ENCODE peak calls at places on chromosomes 4 and X, in seven cellular contexts. One of them, this sample, is unnamed.

GRCh38 chr4:137927972-137928371 is 314.2 kb downstream of the SLC7A11 start:
- DNase-seq in AG10803: no peak
- DNase-seq in A549: no peak
- DNase-seq in GM23338: no peak
- DNase-seq in cardiac muscle cell: no peak
- DNase-seq in GM20000: no peak
- DNase-seq in Calu3: no peak
- DNase-seq in this sample: no peak

GRCh38 chrX:70141373-70141772 is 8.1 kb downstream of the IGBP1 start:
- DNase-seq in AG10803: no peak
- DNase-seq in A549: no peak
- DNase-seq in GM23338: no peak
- DNase-seq in cardiac muscle cell: no peak
- DNase-seq in GM20000: no peak
- DNase-seq in Calu3: no peak
- DNase-seq in this sample: no peak

GRCh38 chrX:140766024-140766611 is 56.6 kb downstream of the LINC00632 start:
- DNase-seq in AG10803: peak; percentile 52
- DNase-seq in A549: peak; percentile 68
- DNase-seq in GM23338: peak; percentile 60
- DNase-seq in cardiac muscle cell: peak; percentile 62
- DNase-seq in GM20000: peak; percentile 25
- DNase-seq in Calu3: peak; percentile 26
- DNase-seq in this sample: no peak

GRCh38 chrX:70033348-70033747 is 16.4 kb downstream of the AWAT2 start:
- DNase-seq in AG10803: peak; percentile 16
- DNase-seq in A549: peak; percentile 40
- DNase-seq in GM23338: peak; percentile 76
- DNase-seq in cardiac muscle cell: peak; percentile 41
- DNase-seq in GM20000: peak; percentile 26
- DNase-seq in Calu3: peak; percentile 60
- DNase-seq in this sample: no peak

GRCh38 chr4:128355301-128355700 is 67.7 kb upstream of the PGRMC2 start:
- DNase-seq in AG10803: peak; percentile 58
- DNase-seq in A549: peak; percentile 88
- DNase-seq in GM23338: no peak
- DNase-seq in cardiac muscle cell: no peak
- DNase-seq in GM20000: no peak
- DNase-seq in Calu3: peak; percentile 15
- DNase-seq in this sample: no peak

GRCh38 chr4:176534566-176534965 is 214.8 kb downstream of the SPCS3 start:
- DNase-seq in AG10803: peak; percentile 87
- DNase-seq in A549: peak; percentile 6
- DNase-seq in GM23338: no peak
- DNase-seq in cardiac muscle cell: no peak
- DNase-seq in GM20000: no peak
- DNase-seq in Calu3: peak; percentile 40
- DNase-seq in this sample: no peak

GRCh38 chrX:42739771-42740170 is 38.2 kb downstream of the PPP1R2C start:
- DNase-seq in AG10803: no peak
- DNase-seq in A549: no peak
- DNase-seq in GM23338: no peak
- DNase-seq in cardiac muscle cell: no peak
- DNase-seq in GM20000: no peak
- DNase-seq in Calu3: no peak
- DNase-seq in this sample: no peak

GRCh38 chrX:49919617-49920016 is 2.8 kb upstream of the CLCN5 start:
- DNase-seq in AG10803: peak; percentile 60
- DNase-seq in A549: peak; percentile 14
- DNase-seq in GM23338: peak; percentile 56
- DNase-seq in cardiac muscle cell: peak; percentile 34
- DNase-seq in GM20000: peak; percentile 18
- DNase-seq in Calu3: peak; percentile 29
- DNase-seq in this sample: no peak

GRCh38 chr4:172982151-172982590 is 186.4 kb upstream of the GALNT7 start:
- DNase-seq in AG10803: peak; percentile 35
- DNase-seq in A549: peak; percentile 90
- DNase-seq in GM23338: no peak
- DNase-seq in cardiac muscle cell: no peak
- DNase-seq in GM20000: peak; percentile 8
- DNase-seq in Calu3: no peak
- DNase-seq in this sample: no peak

DNA sequence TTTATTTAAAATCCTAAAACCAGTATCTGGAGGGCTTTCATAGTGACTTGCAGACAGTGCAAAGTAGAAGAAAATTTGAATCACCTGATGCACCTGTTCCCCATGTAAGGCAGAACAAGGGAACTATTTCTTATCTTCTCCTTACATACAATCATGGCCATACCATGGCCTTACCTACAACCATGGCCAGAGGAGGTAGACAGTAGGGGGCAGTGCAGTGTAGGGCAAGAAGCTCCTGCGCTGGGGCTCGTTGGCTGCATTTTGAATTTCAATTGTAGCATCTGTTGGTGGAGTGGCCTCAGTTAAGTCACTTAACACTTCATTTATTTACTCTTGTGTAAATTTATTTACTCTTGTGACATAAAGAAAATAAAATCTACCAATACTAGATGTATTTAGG is 33.0 kb downstream of the GALNTL6 start:
- DNase-seq in AG10803: peak; percentile 60
- DNase-seq in A549: peak; percentile 54
- DNase-seq in GM23338: peak; percentile 87
- DNase-seq in cardiac muscle cell: peak; percentile 74
- DNase-seq in GM20000: peak; percentile 34
- DNase-seq in Calu3: peak; percentile 69
- DNase-seq in this sample: no peak
- TF ChIP-seq CTCF in AG10803: peak; percentile 88
- TF ChIP-seq CTCF in A549: peak; percentile 49
- TF ChIP-seq CTCF in GM23338: peak; percentile 95
- TF ChIP-seq CTCF in cardiac muscle cell: peak; percentile 28
- TF ChIP-seq CTCF in GM20000: peak; percentile 71
- TF ChIP-seq CTCF in Calu3: peak; percentile 56
- TF ChIP-seq CTCF in this sample: peak; percentile 58

DNA sequence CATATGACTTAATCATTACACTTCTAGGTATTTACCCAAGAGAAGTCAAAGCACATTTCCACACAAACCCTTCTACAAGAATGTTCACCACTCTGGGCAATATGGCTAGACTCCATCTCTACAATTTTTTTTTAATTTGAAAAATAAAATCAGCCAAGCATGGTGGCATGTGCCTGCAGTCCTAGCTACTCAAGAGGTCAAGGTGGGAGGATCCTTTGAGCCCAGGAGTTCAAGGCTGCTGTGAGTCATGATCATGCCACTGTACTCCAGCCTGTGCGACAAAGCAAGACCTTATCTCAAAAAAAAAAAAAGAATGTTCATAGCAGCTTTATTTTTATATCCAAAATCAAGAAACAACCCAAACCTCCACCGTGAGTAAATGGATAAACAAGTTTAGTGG is 70.3 kb upstream of the MBNL3 start:
- DNase-seq in AG10803: no peak
- DNase-seq in A549: no peak
- DNase-seq in GM23338: no peak
- DNase-seq in cardiac muscle cell: no peak
- DNase-seq in GM20000: no peak
- DNase-seq in Calu3: no peak
- DNase-seq in this sample: no peak
- TF ChIP-seq CTCF in AG10803: no peak
- TF ChIP-seq CTCF in A549: no peak
- TF ChIP-seq CTCF in GM23338: no peak
- TF ChIP-seq CTCF in cardiac muscle cell: no peak
- TF ChIP-seq CTCF in GM20000: no peak
- TF ChIP-seq CTCF in Calu3: no peak
- TF ChIP-seq CTCF in this sample: no peak

DNA sequence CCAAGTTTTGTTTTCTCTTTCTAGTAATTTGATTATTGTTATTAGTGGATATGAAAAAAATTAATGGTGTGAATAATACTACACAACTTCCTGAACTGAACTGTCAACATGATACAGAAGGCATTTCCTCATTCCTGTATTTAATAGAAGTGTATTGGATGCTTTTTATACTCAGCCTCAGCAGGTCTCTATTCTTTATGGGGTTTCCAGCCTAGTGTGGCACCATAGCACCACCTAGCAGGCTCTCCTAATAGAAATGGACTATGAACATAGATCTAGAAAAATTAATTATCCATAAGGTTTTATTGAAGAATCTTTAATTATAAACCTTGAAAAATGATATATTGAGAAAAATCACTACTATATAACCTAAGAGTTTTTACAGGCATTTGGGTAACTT is 52.4 kb downstream of the GLRB start:
- DNase-seq in AG10803: peak; percentile 54
- DNase-seq in A549: peak; percentile 15
- DNase-seq in GM23338: peak; percentile 4
- DNase-seq in cardiac muscle cell: peak; percentile 15
- DNase-seq in GM20000: no peak
- DNase-seq in Calu3: peak; percentile 31
- DNase-seq in this sample: no peak
- TF ChIP-seq CTCF in AG10803: peak; percentile 67
- TF ChIP-seq CTCF in A549: peak; percentile 60
- TF ChIP-seq CTCF in GM23338: peak; percentile 47
- TF ChIP-seq CTCF in cardiac muscle cell: peak; percentile 64
- TF ChIP-seq CTCF in GM20000: no peak
- TF ChIP-seq CTCF in Calu3: no peak
- TF ChIP-seq CTCF in this sample: peak; percentile 79

GRCh38 chrX:151510203-151510602 is 53.3 kb upstream of the PASD1 start:
- DNase-seq in AG10803: no peak
- DNase-seq in A549: no peak
- DNase-seq in GM23338: no peak
- DNase-seq in cardiac muscle cell: peak; percentile 4
- DNase-seq in GM20000: no peak
- DNase-seq in Calu3: no peak
- DNase-seq in this sample: no peak

GRCh38 chrX:151505796-151506195 is 57.7 kb upstream of the PASD1 start:
- DNase-seq in AG10803: peak; percentile 12
- DNase-seq in A549: peak; percentile 24
- DNase-seq in GM23338: peak; percentile 62
- DNase-seq in cardiac muscle cell: peak; percentile 44
- DNase-seq in GM20000: peak; percentile 4
- DNase-seq in Calu3: peak; percentile 14
- DNase-seq in this sample: no peak
- TF ChIP-seq CTCF in AG10803: peak; percentile 46
- TF ChIP-seq CTCF in A549: peak; percentile 37
- TF ChIP-seq CTCF in GM23338: peak; percentile 66
- TF ChIP-seq CTCF in cardiac muscle cell: peak; percentile 3
- TF ChIP-seq CTCF in GM20000: peak; percentile 33
- TF ChIP-seq CTCF in Calu3: no peak
- TF ChIP-seq CTCF in this sample: no peak

GRCh38 chrX:36963069-36963808 is 44.9 kb upstream of the FAM47C start:
- DNase-seq in AG10803: no peak
- DNase-seq in A549: no peak
- DNase-seq in GM23338: peak; percentile 36
- DNase-seq in cardiac muscle cell: no peak
- DNase-seq in GM20000: no peak
- DNase-seq in Calu3: peak; percentile 23
- DNase-seq in this sample: no peak
- TF ChIP-seq CTCF in AG10803: no peak
- TF ChIP-seq CTCF in A549: no peak
- TF ChIP-seq CTCF in GM23338: no peak
- TF ChIP-seq CTCF in cardiac muscle cell: no peak
- TF ChIP-seq CTCF in GM20000: no peak
- TF ChIP-seq CTCF in Calu3: no peak
- TF ChIP-seq CTCF in this sample: no peak

DNA sequence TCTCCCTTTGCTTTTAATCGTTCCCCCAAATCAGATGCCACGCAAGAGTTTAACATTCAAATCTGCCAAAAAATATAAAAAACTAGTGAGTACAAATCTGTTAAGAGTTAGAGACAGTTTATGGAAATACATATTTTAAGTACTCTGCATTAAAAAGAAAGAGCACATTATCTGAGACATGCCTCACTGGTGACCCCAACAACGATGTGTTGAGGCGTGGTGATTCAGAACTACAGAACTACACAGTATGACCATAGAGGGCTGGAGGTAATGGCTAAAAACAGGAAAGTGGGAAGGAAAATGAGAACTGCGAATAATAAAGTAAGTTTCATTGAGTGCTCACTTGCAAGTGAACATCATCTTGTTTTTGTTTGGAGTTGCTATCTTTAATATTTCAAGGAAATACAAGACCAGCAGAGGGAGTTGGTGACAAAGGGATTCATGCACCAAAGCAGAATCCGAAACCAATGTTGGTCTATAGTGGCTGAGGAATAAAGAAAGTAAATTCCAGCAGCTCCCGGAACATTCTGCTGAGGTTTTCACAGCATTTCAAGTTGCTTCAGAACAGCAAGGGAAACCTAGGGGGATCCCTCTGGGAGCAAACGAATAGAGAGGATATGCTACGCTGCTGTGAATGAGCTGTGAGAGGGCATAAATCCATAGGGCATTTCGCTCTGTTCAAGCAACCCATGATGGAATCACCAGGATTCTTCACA is 92.2 kb downstream of the DCHS2 start:
- DNase-seq in AG10803: peak; percentile 60
- DNase-seq in A549: peak; percentile 51
- DNase-seq in GM23338: peak; percentile 64
- DNase-seq in cardiac muscle cell: peak; percentile 40
- DNase-seq in GM20000: no peak
- DNase-seq in Calu3: no peak
- DNase-seq in this sample: no peak
- TF ChIP-seq CTCF in AG10803: peak; percentile 66
- TF ChIP-seq CTCF in A549: peak; percentile 61
- TF ChIP-seq CTCF in GM23338: peak; percentile 51
- TF ChIP-seq CTCF in cardiac muscle cell: peak; percentile 22
- TF ChIP-seq CTCF in GM20000: no peak
- TF ChIP-seq CTCF in Calu3: no peak
- TF ChIP-seq CTCF in this sample: peak; percentile 38

GRCh38 chr4:38671594-38671943 is 7.6 kb downstream of the KLF3 start:
- DNase-seq in AG10803: no peak
- DNase-seq in A549: no peak
- DNase-seq in GM23338: no peak
- DNase-seq in cardiac muscle cell: no peak
- DNase-seq in GM20000: no peak
- DNase-seq in Calu3: no peak
- DNase-seq in this sample: no peak

GRCh38 chr4:38668203-38668602 is 4.2 kb downstream of the KLF3 start:
- DNase-seq in AG10803: no peak
- DNase-seq in A549: no peak
- DNase-seq in GM23338: no peak
- DNase-seq in cardiac muscle cell: no peak
- DNase-seq in GM20000: no peak
- DNase-seq in Calu3: no peak
- DNase-seq in this sample: no peak

GRCh38 chr4:38669233-38669632 is 5.2 kb downstream of the KLF3 start:
- DNase-seq in AG10803: no peak
- DNase-seq in A549: no peak
- DNase-seq in GM23338: no peak
- DNase-seq in cardiac muscle cell: no peak
- DNase-seq in GM20000: no peak
- DNase-seq in Calu3: no peak
- DNase-seq in this sample: no peak

GRCh38 chr4:38670939-38671593 is 7.1 kb downstream of the KLF3 start:
- DNase-seq in AG10803: no peak
- DNase-seq in A549: no peak
- DNase-seq in GM23338: no peak
- DNase-seq in cardiac muscle cell: no peak
- DNase-seq in GM20000: no peak
- DNase-seq in Calu3: no peak
- DNase-seq in this sample: no peak

GRCh38 chr4:38670061-38670894 is 6.3 kb downstream of the KLF3 start:
- DNase-seq in AG10803: no peak
- DNase-seq in A549: no peak
- DNase-seq in GM23338: peak; percentile 54
- DNase-seq in cardiac muscle cell: no peak
- DNase-seq in GM20000: no peak
- DNase-seq in Calu3: no peak
- DNase-seq in this sample: no peak
- TF ChIP-seq CTCF in AG10803: no peak
- TF ChIP-seq CTCF in A549: no peak
- TF ChIP-seq CTCF in GM23338: peak; percentile 46
- TF ChIP-seq CTCF in cardiac muscle cell: no peak
- TF ChIP-seq CTCF in GM20000: no peak
- TF ChIP-seq CTCF in Calu3: no peak
- TF ChIP-seq CTCF in this sample: no peak